ENCODE peak calls at places on chromosomes 11 and 22, in eight cellular contexts. K is tibial nerve; L is endothelial cell; A is fibroblast of mammary gland; C is CD4-positive, alpha-beta T cell; N is GM13976; T is uterus; E is mesothelial cell of epicardium. I is an unnamed sample.

GRCh38 chr11:17506942-17507341 is 30.3 kb upstream of the ABCC8 start:
- DNase-seq in K (no peak), L (no peak), A (no peak), C (no peak), N (peak; percentile 62), T (no peak), E (no peak), I (no peak)

GRCh38 chr11:66317766-66318575 is 1.1 kb upstream of the CD248 start:
- DNase-seq in K (peak; percentile 73), L (no peak), A (peak; percentile 97), C (peak; percentile 70), N (no peak), T (peak; percentile 81), E (no peak), I (no peak)

GRCh38 chr22:38415561-38416321 is 39.3 kb downstream of the KCNJ4 start:
- DNase-seq in K (no peak), L (no peak), A (no peak), C (no peak), N (no peak), T (peak; percentile 6), E (no peak), I (no peak)

GRCh38 chr22:24189249-24190158 is 8.2 kb downstream of the SUSD2 start:
- DNase-seq in K (peak; percentile 84), L (peak; percentile 82), A (peak; percentile 67), C (peak; percentile 25), N (peak; percentile 90), T (peak; percentile 75), E (peak; percentile 67), I (peak; percentile 73)

GRCh38 chr11:76325149-76325548 is 55.8 kb downstream of the THAP12 start:
- DNase-seq in K (no peak), L (no peak), A (no peak), C (no peak), N (no peak), T (no peak), E (no peak), I (no peak)

GRCh38 chr11:1018091-1018490 is 18.4 kb downstream of the MUC6 start:
- DNase-seq in K (no peak), L (no peak), A (no peak), C (no peak), N (no peak), T (no peak), E (no peak), I (no peak)

GRCh38 chr11:73137942-73138274 is 4.2 kb downstream of the FCHSD2 start:
- DNase-seq in K (no peak), L (no peak), A (no peak), C (no peak), N (no peak), T (no peak), E (no peak), I (no peak)

GRCh38 chr11:33055361-33055760 is 16.0 kb downstream of the TCP11L1 start:
- DNase-seq in K (no peak), L (no peak), A (no peak), C (no peak), N (no peak), T (no peak), E (no peak), I (no peak)

GRCh38 chr22:42794551-42795510 is 62.2 kb downstream of the ARFGAP3 start:
- DNase-seq in K (no peak), L (no peak), A (no peak), C (no peak), N (no peak), T (no peak), E (no peak), I (no peak)

GRCh38 chr22:42065408-42066132 is 5.0 kb downstream of the NAGA start:
- DNase-seq in K (no peak), L (no peak), A (no peak), C (no peak), N (no peak), T (no peak), E (no peak), I (no peak)

GRCh38 chr11:114154271-114155047 is 94.9 kb downstream of the ZBTB16 start:
- DNase-seq in K (peak; percentile 88), L (no peak), A (peak; percentile 96), C (no peak), N (no peak), T (peak; percentile 82), E (no peak), I (no peak)

GRCh38 chr22:30220338-30221009 is 26.1 kb downstream of the LIF start:
- DNase-seq in K (no peak), L (no peak), A (no peak), C (no peak), N (no peak), T (no peak), E (no peak), I (no peak)

GRCh38 chr22:41204992-41205900 is at the start of gene L3MBTL2:
- DNase-seq in K (peak; percentile 98), L (peak; percentile 99), A (peak; percentile 91), C (peak; percentile 98), N (peak; percentile 99), T (peak; percentile 97), E (peak; percentile 98), I (peak; percentile 98)

GRCh38 chr11:6303657-6304056 is 16.6 kb downstream of the CAVIN3 start:
- DNase-seq in K (no peak), L (no peak), A (no peak), C (no peak), N (no peak), T (no peak), E (no peak), I (no peak)

GRCh38 chr11:74714904-74715303 is 16.3 kb downstream of the CHRDL2 start:
- DNase-seq in K (no peak), L (no peak), A (no peak), C (no peak), N (no peak), T (no peak), E (no peak), I (no peak)

GRCh38 chr22:24768537-24769374 is 5.8 kb downstream of the PIWIL3 start:
- DNase-seq in K (peak; percentile 76), L (peak; percentile 62), A (peak; percentile 60), C (peak; percentile 38), N (peak; percentile 63), T (peak; percentile 31), E (peak; percentile 56), I (peak; percentile 30)

GRCh38 chr11:70517996-70518907 is 119.9 kb downstream of the CTTN start:
- DNase-seq in K (no peak), L (no peak), A (peak; percentile 62), C (no peak), N (no peak), T (no peak), E (no peak), I (no peak)

GRCh38 chr11:33733978-33734377 is 2.2 kb downstream of the CD59 start:
- DNase-seq in K (no peak), L (no peak), A (no peak), C (no peak), N (no peak), T (no peak), E (no peak), I (no peak)

GRCh38 chr22:37030560-37031281 is 11.2 kb downstream of the MPST start:
- DNase-seq in K (no peak), L (no peak), A (no peak), C (no peak), N (no peak), T (no peak), E (no peak), I (no peak)
- TF ChIP-seq CTCF in K (no peak), L (no peak), A (no peak), C (no peak), N (no peak), T (no peak), E (no peak), I (no peak)

DNA sequence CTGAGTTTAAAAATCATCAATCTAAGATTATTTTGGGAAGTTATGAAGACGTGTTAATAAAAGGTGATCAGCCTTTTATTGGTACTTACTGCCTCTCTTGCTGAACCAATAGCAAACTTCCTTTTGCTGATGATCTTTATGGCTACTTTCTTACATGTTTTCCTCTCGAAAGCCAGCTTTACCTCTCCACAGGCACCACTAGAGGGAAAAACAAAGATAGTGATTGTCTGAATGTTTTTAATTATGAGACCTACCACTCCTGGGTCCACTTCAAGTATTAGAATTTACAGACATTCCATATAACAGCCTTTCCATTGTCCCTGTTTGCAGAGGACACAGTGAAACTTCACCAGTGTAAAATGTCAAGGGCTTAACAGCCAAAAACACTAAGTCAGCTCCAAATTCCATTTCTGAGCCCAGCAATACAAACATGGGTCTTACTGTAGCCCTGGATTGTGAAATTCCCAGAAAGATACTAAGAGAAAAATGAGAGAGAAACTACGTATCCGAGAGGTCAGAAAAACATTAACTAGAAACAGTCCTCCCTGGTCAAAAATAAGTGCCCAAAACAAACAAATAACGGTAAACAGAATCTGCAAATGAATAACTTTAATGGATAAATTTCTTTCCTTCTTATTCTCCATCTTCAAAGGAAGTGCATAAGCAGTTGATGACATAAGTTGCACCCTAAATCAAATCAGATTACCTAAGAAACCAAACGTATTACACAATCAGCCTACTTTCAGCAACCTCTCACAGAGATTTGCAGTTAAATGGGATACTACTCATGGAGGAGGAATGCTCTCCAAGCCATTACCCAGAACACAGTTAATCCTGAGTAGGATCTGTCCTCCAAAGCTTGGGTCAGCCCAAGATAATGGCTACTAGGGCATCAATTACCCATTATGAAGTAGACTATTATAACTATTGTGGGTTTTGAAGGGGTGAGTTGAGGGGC is 29.5 kb downstream of the CHEK2 start:
- DNase-seq in K (peak; percentile 29), L (no peak), A (peak; percentile 98), C (no peak), N (no peak), T (peak; percentile 64), E (no peak), I (no peak)
- TF ChIP-seq CTCF in K (no peak), L (no peak), A (peak; percentile 41), C (no peak), N (no peak), T (peak; percentile 24), E (no peak), I (no peak)

GRCh38 chr22:39534591-39535301 is 2.2 kb upstream of the RPS19BP1 start:
- DNase-seq in K (peak; percentile 91), L (peak; percentile 94), A (peak; percentile 49), C (peak; percentile 76), N (peak; percentile 87), T (peak; percentile 84), E (peak; percentile 97), I (peak; percentile 93)

GRCh38 chr22:39535302-39535805 is 2.8 kb upstream of the RPS19BP1 start:
- DNase-seq in K (no peak), L (no peak), A (no peak), C (no peak), N (no peak), T (no peak), E (no peak), I (no peak)

GRCh38 chr22:39532215-39533071 is at the start of gene RPS19BP1:
- DNase-seq in K (peak; percentile 99), L (peak; percentile 90), A (peak; percentile 97), C (peak; percentile 99), N (peak; percentile 96), T (peak; percentile 100), E (peak; percentile 99), I (peak; percentile 97)

GRCh38 chr22:39535831-39536449 is 3.4 kb upstream of the RPS19BP1 start:
- DNase-seq in K (no peak), L (no peak), A (no peak), C (no peak), N (no peak), T (no peak), E (no peak), I (no peak)

GRCh38 chr22:39534092-39534506 is 1.6 kb upstream of the RPS19BP1 start:
- DNase-seq in K (no peak), L (no peak), A (no peak), C (no peak), N (no peak), T (no peak), E (no peak), I (no peak)
- TF ChIP-seq CTCF in K (no peak), L (no peak), A (no peak), C (no peak), N (no peak), T (no peak), E (no peak), I (no peak)

GRCh38 chr22:46082633-46083032 is 67.7 kb upstream of the PPARA start:
- DNase-seq in K (no peak), L (no peak), A (no peak), C (no peak), N (no peak), T (no peak), E (no peak), I (no peak)
- TF ChIP-seq CTCF in K (no peak), L (no peak), A (no peak), C (no peak), N (no peak), T (no peak), E (no peak), I (no peak)